ENCODE peak calls at places on chromosomes 12 and 14, in eight cellular contexts. Q, T, Z, M, V, G, W and L are unnamed samples.

GRCh38 chr14:102690509-102691286 is 86.6 kb upstream of the TRAF3 start:
- DNase-seq in Q (no peak), T (no peak), Z (no peak), M (no peak), V (no peak), G (no peak), W (no peak), L (no peak)

GRCh38 chr12:98499668-98500456 is 15.5 kb upstream of the TMPO start:
- DNase-seq in Q (no peak), T (no peak), Z (peak), M (no peak), V (no peak), G (no peak), W (no peak), L (no peak)

GRCh38 chr14:31877333-31877798 is 199.7 kb upstream of the ARHGAP5 start:
- DNase-seq in Q (peak), T (no peak), Z (no peak), M (no peak), V (no peak), G (peak), W (peak), L (no peak)

GRCh38 chr14:60206837-60207533 is 41.8 kb upstream of the DHRS7 start:
- DNase-seq in Q (no peak), T (no peak), Z (no peak), M (no peak), V (no peak), G (no peak), W (no peak), L (no peak)

GRCh38 chr14:68278568-68279436 is 459.2 kb downstream of the RAD51B start:
- DNase-seq in Q (peak), T (no peak), Z (no peak), M (no peak), V (no peak), G (no peak), W (peak), L (no peak)

GRCh38 chr12:130137141-130138018 is 24.9 kb upstream of the FZD10 start:
- DNase-seq in Q (no peak), T (no peak), Z (no peak), M (no peak), V (no peak), G (no peak), W (no peak), L (no peak)

GRCh38 chr12:96828169-96828789 is 78.8 kb upstream of the NEDD1 start:
- DNase-seq in Q (no peak), T (no peak), Z (no peak), M (no peak), V (no peak), G (no peak), W (no peak), L (no peak)

GRCh38 chr14:90774316-90774715 is 41.9 kb downstream of the TTC7B start:
- DNase-seq in Q (no peak), T (no peak), Z (peak), M (no peak), V (no peak), G (no peak), W (no peak), L (no peak)

GRCh38 chr12:92466391-92467305 is 236.1 kb upstream of the PLEKHG7 start:
- DNase-seq in Q (no peak), T (peak), Z (no peak), M (no peak), V (no peak), G (peak), W (peak), L (no peak)

GRCh38 chr14:70188292-70188607 is 501 bp downstream of the SLC8A3 start:
- DNase-seq in Q (peak), T (no peak), Z (no peak), M (no peak), V (no peak), G (no peak), W (no peak), L (no peak)

GRCh38 chr14:71721791-71722190 is 210.4 kb upstream of the RGS6 start:
- DNase-seq in Q (no peak), T (no peak), Z (peak), M (no peak), V (no peak), G (no peak), W (no peak), L (no peak)

GRCh38 chr12:65443038-65443437 is 164.6 kb downstream of the MSRB3 start:
- DNase-seq in Q (peak), T (no peak), Z (no peak), M (no peak), V (no peak), G (no peak), W (no peak), L (no peak)

GRCh38 chr12:41103614-41104013 is 84.5 kb upstream of the PDZRN4 start:
- DNase-seq in Q (peak), T (no peak), Z (no peak), M (no peak), V (no peak), G (no peak), W (no peak), L (no peak)

GRCh38 chr14:58882577-58883018 is 244.8 kb downstream of the DACT1 start:
- DNase-seq in Q (peak), T (no peak), Z (no peak), M (no peak), V (peak), G (no peak), W (peak), L (no peak)

GRCh38 chr14:32256606-32257005 is 53.5 kb upstream of the RNU6-8 start:
- DNase-seq in Q (peak), T (no peak), Z (no peak), M (no peak), V (no peak), G (no peak), W (peak), L (no peak)

GRCh38 chr12:8081228-8081920 is 700 bp upstream of the NECAP1 start:
- DNase-seq in Q (peak), T (no peak), Z (no peak), M (no peak), V (no peak), G (no peak), W (no peak), L (peak)

GRCh38 chr14:73295198-73295796 is 58.0 kb downstream of the PAPLN start:
- DNase-seq in Q (peak), T (no peak), Z (no peak), M (no peak), V (no peak), G (peak), W (peak), L (no peak)

GRCh38 chr14:69873877-69874780 is 5.1 kb upstream of the SMOC1 start:
- DNase-seq in Q (peak), T (no peak), Z (no peak), M (no peak), V (no peak), G (no peak), W (peak), L (no peak)

GRCh38 chr12:116236148-116236731 is 41.3 kb downstream of the MED13L start:
- DNase-seq in Q (peak), T (no peak), Z (peak), M (no peak), V (peak), G (peak), W (peak), L (no peak)

GRCh38 chr14:81137316-81137715 is 83.4 kb downstream of the GTF2A1 start:
- DNase-seq in Q (peak), T (no peak), Z (no peak), M (no peak), V (peak), G (no peak), W (peak), L (no peak)

GRCh38 chr12:51391047-51391837 is at the start of gene GALNT6:
- DNase-seq in Q (no peak), T (peak), Z (peak), M (peak), V (no peak), G (peak), W (no peak), L (peak)

GRCh38 chr12:68804654-68805591 is 3.1 kb upstream of the MDM2 start:
- DNase-seq in Q (no peak), T (peak), Z (peak), M (no peak), V (no peak), G (no peak), W (no peak), L (no peak)

GRCh38 chr12:5376591-5377207 is 55.2 kb upstream of the NTF3 start:
- DNase-seq in Q (no peak), T (no peak), Z (no peak), M (no peak), V (no peak), G (no peak), W (no peak), L (peak)

DNA sequence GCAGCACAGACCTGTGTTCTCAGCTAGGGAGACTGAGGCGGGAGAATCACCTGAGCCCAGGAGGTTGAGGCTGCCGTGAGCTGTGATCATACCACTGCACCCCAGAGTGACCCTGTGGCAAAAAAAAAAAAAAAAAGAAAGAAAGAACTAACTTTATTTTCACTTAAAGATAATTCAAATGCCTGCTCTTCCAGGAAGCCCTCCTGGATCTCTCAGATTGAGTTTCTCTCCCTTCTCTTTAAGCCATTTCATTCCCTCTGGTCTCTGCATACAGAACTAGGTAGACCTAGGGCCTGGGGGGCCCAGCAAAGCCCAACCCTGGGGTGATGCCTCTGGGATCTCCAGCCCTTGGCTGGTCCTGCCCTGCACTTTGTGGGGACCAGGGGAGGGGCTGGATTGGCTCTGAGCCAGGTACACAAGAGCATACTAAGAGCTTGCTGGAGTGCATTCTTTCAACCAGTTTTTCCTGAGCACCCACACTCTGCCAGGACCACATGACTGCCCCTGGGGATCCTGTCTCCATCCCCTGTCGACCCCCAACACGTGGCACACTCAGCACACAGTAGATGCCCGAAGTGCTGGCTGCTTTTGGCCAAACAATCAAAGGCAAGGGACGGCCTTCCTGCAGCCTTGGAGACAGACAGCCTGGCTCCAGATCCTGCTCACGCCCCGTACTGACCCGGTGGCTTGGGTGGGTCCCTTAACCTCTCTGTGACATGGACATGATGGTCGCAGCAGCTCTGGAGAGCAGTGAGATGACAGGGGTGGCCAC is 52.7 kb downstream of the CYP46A1 start:
- DNase-seq in Q (peak), T (no peak), Z (no peak), M (peak), V (no peak), G (peak), W (no peak), L (no peak)
- H3K4me3 ChIP-seq in Q (peak), T (no peak), Z (peak), M (peak), V (no peak), G (peak), W (no peak), L (no peak)

GRCh38 chr12:27707216-27707615 is 3.4 kb upstream of the MRPS35 start:
- DNase-seq in Q (no peak), T (no peak), Z (no peak), M (no peak), V (no peak), G (no peak), W (no peak), L (no peak)

GRCh38 chr12:27709932-27710591 is 570 bp upstream of the MRPS35 start:
- DNase-seq in Q (peak), T (no peak), Z (peak), M (no peak), V (no peak), G (no peak), W (peak), L (peak)

GRCh38 chr12:27710592-27711311 is at the start of gene MRPS35:
- DNase-seq in Q (peak), T (peak), Z (peak), M (peak), V (peak), G (peak), W (peak), L (peak)

GRCh38 chr12:27711312-27711682 is 665 bp downstream of the MRPS35 start:
- DNase-seq in Q (no peak), T (no peak), Z (no peak), M (no peak), V (no peak), G (no peak), W (no peak), L (no peak)

GRCh38 chr12:27709212-27709931 is 1.3 kb upstream of the MRPS35 start:
- DNase-seq in Q (no peak), T (no peak), Z (no peak), M (no peak), V (no peak), G (no peak), W (no peak), L (no peak)
- H3K4me3 ChIP-seq in Q (peak), T (peak), Z (peak), M (peak), V (peak), G (peak), W (peak), L (peak)

GRCh38 chr12:120262852-120263724 is 2.4 kb downstream of the PXN start:
- DNase-seq in Q (peak), T (no peak), Z (no peak), M (no peak), V (no peak), G (peak), W (no peak), L (no peak)
- H3K4me3 ChIP-seq in Q (peak), T (peak), Z (peak), M (peak), V (peak), G (peak), W (peak), L (no peak)

DNA sequence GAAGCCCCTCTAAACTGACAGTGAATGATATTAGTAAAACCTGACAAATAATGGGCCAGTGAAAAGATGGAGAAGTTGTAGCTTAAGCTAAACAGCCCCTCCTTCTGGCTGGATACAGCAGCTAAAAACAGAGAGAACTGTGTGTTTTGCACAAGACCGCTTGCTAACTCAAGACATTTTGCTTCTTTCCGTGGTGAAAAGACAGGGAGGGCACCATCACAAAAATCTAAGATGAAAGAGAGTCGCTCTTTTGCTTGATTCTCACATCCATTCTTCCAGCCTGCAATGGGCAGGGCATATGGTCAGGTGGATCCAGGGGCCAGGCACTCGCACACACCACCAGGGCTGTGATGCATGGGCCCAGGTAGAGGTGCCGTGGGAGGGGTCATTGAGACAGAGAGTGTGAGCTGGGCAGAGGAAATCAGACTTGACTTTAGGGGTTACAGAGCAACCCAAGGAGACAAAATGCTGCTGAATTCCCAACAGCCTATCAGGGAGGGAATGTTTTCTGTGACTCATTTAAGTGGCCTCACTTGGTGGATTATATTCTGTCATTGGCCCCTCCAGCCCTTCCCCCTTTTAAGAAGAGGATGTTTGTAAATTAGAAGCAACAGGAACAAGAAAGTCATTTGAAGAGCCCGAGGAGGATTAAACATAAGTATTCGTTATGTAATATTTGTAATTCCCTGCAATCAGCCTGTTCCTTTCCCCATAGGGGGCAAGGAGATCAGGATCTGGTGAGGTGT is 12.2 kb downstream of the EMP1 start:
- DNase-seq in Q (peak), T (no peak), Z (no peak), M (no peak), V (no peak), G (no peak), W (peak), L (no peak)
- H3K4me3 ChIP-seq in Q (peak), T (no peak), Z (no peak), M (no peak), V (no peak), G (no peak), W (no peak), L (no peak)

GRCh38 chr14:65594153-65594881 is 181.8 kb downstream of the FUT8 start:
- DNase-seq in Q (no peak), T (no peak), Z (peak), M (peak), V (no peak), G (no peak), W (no peak), L (no peak)
- H3K4me3 ChIP-seq in Q (no peak), T (no peak), Z (no peak), M (no peak), V (no peak), G (no peak), W (no peak), L (no peak)

GRCh38 chr12:120286768-120287490 is 4.8 kb downstream of the RNU4-2 start:
- DNase-seq in Q (no peak), T (no peak), Z (no peak), M (no peak), V (no peak), G (no peak), W (no peak), L (no peak)

GRCh38 chr12:120287491-120287890 is 4.2 kb downstream of the RNU4-2 start:
- DNase-seq in Q (no peak), T (no peak), Z (no peak), M (no peak), V (no peak), G (no peak), W (no peak), L (no peak)

GRCh38 chr12:120292661-120293531 is at the start of gene RNU4-1:
- DNase-seq in Q (peak), T (peak), Z (peak), M (peak), V (peak), G (peak), W (peak), L (peak)

GRCh38 chr12:120292411-120292660 is 633 bp upstream of the RNU4-2 start:
- DNase-seq in Q (no peak), T (no peak), Z (peak), M (peak), V (no peak), G (no peak), W (no peak), L (no peak)

GRCh38 chr12:120290541-120291312 is 976 bp downstream of the RNU4-2 start:
- DNase-seq in Q (peak), T (no peak), Z (no peak), M (peak), V (no peak), G (no peak), W (no peak), L (no peak)
- H3K4me3 ChIP-seq in Q (peak), T (no peak), Z (peak), M (peak), V (no peak), G (peak), W (peak), L (peak)